ENCODE peak calls at places on chromosome 15, in nine cellular contexts. X is A549; Y is RPMI7951; D is effector CD8-positive, alpha-beta T cell; T is GM03348; N is stimulated activated naive CD8-positive, alpha-beta T cell treated with anti-CD3 and anti-CD28 coated beads, Interleukin-15, amount 100 ng/mL, for 72 hours; K is lower lobe of right lung; C is EL; H is ACHN. W is an unnamed sample.

GRCh38 chr15:81091889-81092558 is 42.0 kb upstream of the CFAP161 start:
- DNase-seq in X (no peak), Y (peak), D (no peak), T (peak), N (no peak), K (no peak), C (peak), H (no peak), W (peak)

GRCh38 chr15:39730552-39730951 is 52.1 kb downstream of the FSIP1 start:
- DNase-seq in X (peak), Y (no peak), D (no peak), T (no peak), N (no peak), K (no peak), C (no peak), H (no peak), W (no peak)

GRCh38 chr15:69523010-69524001 is 70.7 kb downstream of the RPLP1 start:
- DNase-seq in X (peak), Y (peak), D (peak), T (peak), N (peak), K (peak), C (peak), H (peak), W (peak)

GRCh38 chr15:38563723-38564519 is 693 bp downstream of the RASGRP1 start:
- DNase-seq in X (peak), Y (peak), D (peak), T (peak), N (peak), K (peak), C (peak), H (peak), W (peak)

GRCh38 chr15:39618063-39618823 is 37.4 kb downstream of the THBS1 start:
- DNase-seq in X (no peak), Y (no peak), D (no peak), T (no peak), N (no peak), K (no peak), C (no peak), H (no peak), W (no peak)

GRCh38 chr15:88992216-88992615 is 79.0 kb upstream of the MFGE8 start:
- DNase-seq in X (no peak), Y (no peak), D (no peak), T (no peak), N (no peak), K (no peak), C (no peak), H (no peak), W (peak)

GRCh38 chr15:70342554-70343548 is 245.1 kb upstream of the TLE3 start:
- DNase-seq in X (no peak), Y (no peak), D (no peak), T (no peak), N (no peak), K (no peak), C (no peak), H (no peak), W (no peak)

GRCh38 chr15:27057904-27058645 is 87.1 kb downstream of the GABRG3 start:
- DNase-seq in X (no peak), Y (peak), D (no peak), T (no peak), N (no peak), K (no peak), C (no peak), H (no peak), W (no peak)

GRCh38 chr15:70058642-70059360 is 38.9 kb downstream of the TLE3 start:
- DNase-seq in X (no peak), Y (no peak), D (no peak), T (no peak), N (no peak), K (peak), C (no peak), H (no peak), W (no peak)

W was measured in IMR-90.